ENCODE peak calls at places on chromosomes 16 and 17, in eight cellular contexts. H is fibroblast of mammary gland, T is GM12865, I is progenitor cell of endocrine pancreas, P is lung, R is H9, F is HFFc6, X is HCT116. V is an unnamed sample.

GRCh38 chr17:77593081-77593480 is 365.4 kb upstream of the TNRC6C start:
- DNase-seq in H (no peak), T (no peak), I (no peak), P (no peak), R (no peak), F (no peak), X (no peak), V (no peak)

GRCh38 chr17:61551255-61551742 is 39.7 kb downstream of the NACA2 start:
- DNase-seq in H (peak), T (peak), I (no peak), P (no peak), R (no peak), F (peak), X (peak), V (no peak)

GRCh38 chr17:66369830-66370229 is 67.4 kb downstream of the PRKCA start:
- DNase-seq in H (no peak), T (no peak), I (no peak), P (no peak), R (no peak), F (no peak), X (no peak), V (no peak)

GRCh38 chr16:77748426-77748825 is 26.1 kb downstream of the NUDT7 start:
- DNase-seq in H (no peak), T (no peak), I (no peak), P (no peak), R (no peak), F (no peak), X (no peak), V (no peak)

GRCh38 chr16:86221085-86221484 is 289.2 kb upstream of the FOXF1 start:
- DNase-seq in H (peak), T (no peak), I (no peak), P (no peak), R (no peak), F (no peak), X (no peak), V (no peak)

GRCh38 chr17:68182940-68183551 is 64.8 kb upstream of the AMZ2 start:
- DNase-seq in H (no peak), T (peak), I (no peak), P (no peak), R (peak), F (no peak), X (peak), V (peak)

GRCh38 chr16:66606000-66606751 is 1.7 kb downstream of the CMTM3 start:
- DNase-seq in H (no peak), T (peak), I (no peak), P (no peak), R (no peak), F (no peak), X (no peak), V (peak)

GRCh38 chr17:29032798-29033197 is 10.1 kb upstream of the PIPOX start:
- DNase-seq in H (peak), T (no peak), I (no peak), P (no peak), R (peak), F (no peak), X (no peak), V (no peak)

GRCh38 chr16:85523602-85524364 is 89.3 kb upstream of the GSE1 start:
- DNase-seq in H (peak), T (no peak), I (no peak), P (peak), R (peak), F (no peak), X (no peak), V (no peak)

GRCh38 chr16:54525104-54525503 is 238.5 kb upstream of the IRX3 start:
- DNase-seq in H (no peak), T (no peak), I (no peak), P (no peak), R (no peak), F (no peak), X (no peak), V (no peak)

GRCh38 chr17:382644-383533 is 30.3 kb upstream of the RPH3AL start:
- DNase-seq in H (no peak), T (no peak), I (no peak), P (no peak), R (peak), F (peak), X (no peak), V (no peak)

GRCh38 chr17:51830886-51831285 is 327.6 kb downstream of the CA10 start:
- DNase-seq in H (no peak), T (no peak), I (no peak), P (no peak), R (no peak), F (no peak), X (no peak), V (no peak)

GRCh38 chr17:30208214-30208613 is 27.3 kb downstream of the SLC6A4 start:
- DNase-seq in H (no peak), T (peak), I (no peak), P (no peak), R (no peak), F (no peak), X (no peak), V (no peak)

GRCh38 chr17:21177401-21177800 is 36.6 kb downstream of the TMEM11 start:
- DNase-seq in H (no peak), T (no peak), I (no peak), P (no peak), R (peak), F (no peak), X (no peak), V (no peak)

GRCh38 chr17:73371285-73371684 is 59.5 kb upstream of the CDC42EP4 start:
- DNase-seq in H (peak), T (no peak), I (no peak), P (no peak), R (no peak), F (peak), X (no peak), V (no peak)

GRCh38 chr17:31674305-31674704 is 184.7 kb downstream of the COPRS start:
- DNase-seq in H (peak), T (no peak), I (no peak), P (no peak), R (no peak), F (peak), X (no peak), V (no peak)

DNA sequence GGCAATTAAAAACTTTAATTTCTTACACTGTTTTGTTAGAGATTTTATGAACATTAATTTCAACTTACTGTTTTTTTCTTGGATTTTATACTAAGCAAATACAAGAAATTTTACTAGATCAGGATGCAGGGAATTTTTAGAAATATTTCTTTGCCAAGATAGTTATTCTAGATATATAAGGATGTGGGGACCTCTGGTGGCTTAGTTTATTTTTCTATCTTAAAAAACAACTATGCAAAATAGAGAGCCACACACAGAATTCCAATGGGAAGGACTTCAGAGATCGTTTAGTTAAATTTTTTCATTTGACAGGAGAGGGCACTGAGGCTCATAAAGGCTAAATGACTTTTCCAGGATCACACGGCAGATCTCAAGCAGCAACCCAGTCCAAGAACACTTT is 23.0 kb upstream of the CAPNS2 start:
- DNase-seq in H (peak), T (no peak), I (no peak), P (no peak), R (no peak), F (peak), X (no peak), V (no peak)
- TF ChIP-seq CTCF in H (peak), T (no peak), I (peak), P (no peak), R (peak), F (peak), X (peak), V (no peak)

GRCh38 chr16:30065112-30065942 is at the start of gene ALDOA:
- DNase-seq in H (peak), T (peak), I (peak), P (peak), R (peak), F (peak), X (peak), V (peak)
- TF ChIP-seq CTCF in H (no peak), T (no peak), I (no peak), P (no peak), R (no peak), F (peak), X (no peak), V (no peak)

GRCh38 chr16:2842340-2843000 is 12.4 kb downstream of the ZG16B start:
- DNase-seq in H (peak), T (peak), I (no peak), P (peak), R (peak), F (no peak), X (peak), V (peak)
- TF ChIP-seq CTCF in H (peak), T (peak), I (peak), P (peak), R (peak), F (peak), X (no peak), V (peak)

GRCh38 chr17:38797828-38798227 is 1.5 kb downstream of the PIP4K2B start:
- DNase-seq in H (no peak), T (peak), I (no peak), P (no peak), R (no peak), F (no peak), X (no peak), V (no peak)

GRCh38 chr17:38799501-38800236 is at the start of gene PIP4K2B:
- DNase-seq in H (peak), T (peak), I (peak), P (peak), R (peak), F (peak), X (peak), V (peak)

GRCh38 chr17:38797091-38797490 is 2.3 kb downstream of the PIP4K2B start:
- DNase-seq in H (peak), T (no peak), I (no peak), P (no peak), R (no peak), F (peak), X (no peak), V (no peak)

GRCh38 chr17:38800237-38800760 is 943 bp upstream of the PIP4K2B start:
- DNase-seq in H (peak), T (no peak), I (no peak), P (no peak), R (no peak), F (no peak), X (no peak), V (no peak)

DNA sequence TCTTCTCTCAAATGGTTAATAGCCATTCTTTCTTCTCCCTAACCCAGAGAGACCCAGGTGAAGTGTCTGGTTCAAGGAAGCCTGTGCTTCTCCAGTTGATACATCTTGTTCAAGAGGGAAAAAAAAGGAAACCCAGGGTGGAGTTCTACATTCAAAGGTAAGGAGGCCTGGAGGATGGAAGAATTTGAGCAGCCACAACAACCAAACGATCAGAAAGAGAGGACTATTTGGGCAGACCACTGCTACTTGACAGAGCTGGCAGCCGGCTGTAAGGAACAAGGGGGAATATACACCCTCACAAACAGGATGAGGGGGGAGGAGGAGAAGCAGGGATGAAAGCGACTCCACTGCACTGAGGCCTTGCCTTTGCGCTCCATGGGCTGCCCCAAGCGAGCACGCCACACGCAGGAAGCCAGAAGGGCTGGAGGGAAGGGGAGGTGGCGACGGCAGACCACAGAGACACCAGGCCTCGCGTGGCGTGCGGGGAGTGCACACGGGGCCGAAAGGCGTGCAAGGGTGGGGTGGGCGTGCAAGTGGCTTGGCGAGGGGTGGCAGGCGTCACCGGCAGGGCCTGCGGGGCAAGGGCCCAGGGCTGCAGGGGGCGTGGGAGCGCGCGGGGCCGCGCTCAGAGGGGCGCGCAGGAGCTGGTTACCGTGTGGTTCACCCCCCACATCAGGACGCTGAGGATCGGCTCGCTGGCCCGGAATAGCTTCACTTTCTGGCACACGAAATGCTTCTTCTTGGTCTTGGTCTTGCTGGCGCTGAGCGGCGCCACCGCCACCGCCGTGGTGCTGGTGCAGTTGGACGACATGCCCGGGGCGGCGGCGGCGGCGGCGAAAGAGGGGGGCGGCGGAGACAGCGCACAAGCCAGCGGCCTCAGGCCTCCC is 499 bp downstream of the PIP4K2B start:
- DNase-seq in H (peak), T (peak), I (no peak), P (peak), R (peak), F (peak), X (no peak), V (peak)
- TF ChIP-seq CTCF in H (no peak), T (peak), I (peak), P (no peak), R (no peak), F (peak), X (no peak), V (no peak)

DNA sequence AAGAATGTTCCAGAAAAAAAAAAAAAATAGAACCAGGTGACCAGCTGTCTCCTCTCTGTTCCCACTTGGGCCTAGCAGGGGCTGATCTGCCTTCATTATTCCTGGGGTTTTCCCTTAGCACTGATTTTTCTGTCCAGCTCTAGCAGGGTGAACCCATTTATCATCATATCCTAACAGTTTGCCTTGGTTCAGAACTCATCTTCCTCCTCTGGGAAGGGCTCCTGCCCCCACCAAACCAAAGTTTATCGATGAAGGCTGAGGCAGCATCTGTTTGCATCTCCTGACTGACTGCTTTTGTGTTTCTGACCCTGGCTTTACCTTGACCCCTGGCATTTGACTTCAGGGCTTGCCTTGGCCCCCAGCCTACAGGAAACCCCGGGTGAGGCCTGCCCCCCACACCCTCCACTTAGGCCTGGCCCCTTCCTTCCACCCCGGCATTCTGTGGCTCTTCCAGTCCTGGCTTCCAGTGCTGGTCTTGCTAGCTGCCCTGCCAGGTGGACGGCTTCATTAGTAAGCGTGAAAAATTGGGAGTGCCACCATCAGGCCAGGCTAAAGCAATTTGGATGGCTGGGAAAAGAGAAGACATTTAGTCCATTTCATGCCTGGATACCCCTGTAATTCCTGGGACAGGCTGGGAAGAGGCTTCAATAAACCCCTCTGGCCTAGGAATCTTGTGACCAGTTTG is 164.9 kb downstream of the CCDC182 start:
- DNase-seq in H (no peak), T (no peak), I (no peak), P (no peak), R (no peak), F (no peak), X (no peak), V (no peak)
- TF ChIP-seq CTCF in H (no peak), T (no peak), I (no peak), P (no peak), R (no peak), F (no peak), X (no peak), V (no peak)

GRCh38 chr17:75505640-75506039 is 9.7 kb downstream of the CASKIN2 start:
- DNase-seq in H (no peak), T (no peak), I (no peak), P (no peak), R (no peak), F (no peak), X (no peak), V (no peak)

GRCh38 chr17:75503976-75504346 is 11.4 kb downstream of the CASKIN2 start:
- DNase-seq in H (no peak), T (no peak), I (no peak), P (no peak), R (no peak), F (no peak), X (no peak), V (no peak)

GRCh38 chr17:75503337-75503950 is 11.9 kb downstream of the CASKIN2 start:
- DNase-seq in H (no peak), T (no peak), I (no peak), P (no peak), R (no peak), F (no peak), X (no peak), V (no peak)

GRCh38 chr17:75505152-75505409 is 10.3 kb downstream of the CASKIN2 start:
- DNase-seq in H (no peak), T (no peak), I (no peak), P (no peak), R (no peak), F (no peak), X (no peak), V (no peak)

DNA sequence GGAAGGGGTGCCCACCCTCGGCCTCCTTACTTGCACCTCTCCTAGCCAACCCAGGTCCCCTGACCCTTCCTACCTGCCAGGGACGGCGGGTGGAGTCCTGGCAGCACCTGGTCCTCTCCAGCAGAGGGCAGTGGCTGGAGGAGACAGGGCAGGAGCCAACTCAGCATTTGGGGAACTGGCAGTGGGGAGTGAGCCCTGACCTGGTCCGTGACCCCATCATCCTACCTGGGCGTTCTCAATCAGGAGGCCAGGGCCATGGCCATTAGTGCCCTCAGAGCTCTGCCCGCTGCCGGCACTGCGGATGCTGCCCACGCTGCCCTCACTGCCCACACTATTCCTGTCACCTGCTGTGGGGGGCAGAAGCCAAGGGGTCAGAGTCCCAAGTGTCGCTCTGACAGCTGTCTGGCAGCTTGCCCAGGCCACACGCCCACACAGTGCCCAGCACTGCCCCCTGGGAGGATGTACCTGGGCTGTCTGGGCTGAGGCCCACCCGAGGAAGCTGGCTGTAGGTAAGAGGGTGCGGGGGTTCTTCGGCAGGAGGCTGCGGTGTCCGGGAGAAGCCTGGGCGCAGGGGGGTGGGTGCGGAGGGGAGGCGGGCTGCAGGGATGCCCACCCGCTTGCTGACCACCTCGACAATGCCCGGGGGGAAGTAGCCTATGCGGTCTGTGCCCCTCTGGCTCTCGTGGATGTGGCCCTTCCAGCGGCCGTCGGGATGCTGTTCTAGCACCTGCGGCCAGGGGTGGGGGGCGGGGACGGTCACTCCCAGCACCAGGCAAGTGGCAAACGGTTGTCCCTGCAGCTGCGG is 10.8 kb downstream of the CASKIN2 start:
- DNase-seq in H (no peak), T (peak), I (no peak), P (no peak), R (peak), F (no peak), X (no peak), V (peak)
- TF ChIP-seq CTCF in H (peak), T (peak), I (peak), P (peak), R (peak), F (peak), X (peak), V (peak)

GRCh38 chr16:80924372-80924978 is 82.2 kb downstream of the CMC2 start:
- DNase-seq in H (peak), T (peak), I (peak), P (no peak), R (peak), F (peak), X (peak), V (peak)
- TF ChIP-seq CTCF in H (peak), T (peak), I (peak), P (no peak), R (peak), F (peak), X (peak), V (peak)

GRCh38 chr17:48139948-48140347 is 32.4 kb downstream of the SNX11 start:
- DNase-seq in H (no peak), T (no peak), I (no peak), P (no peak), R (no peak), F (no peak), X (no peak), V (no peak)

GRCh38 chr17:48132375-48132774 is 24.8 kb downstream of the SNX11 start:
- DNase-seq in H (no peak), T (no peak), I (no peak), P (no peak), R (no peak), F (no peak), X (no peak), V (no peak)

GRCh38 chr17:48137658-48138057 is 30.1 kb downstream of the SNX11 start:
- DNase-seq in H (no peak), T (no peak), I (no peak), P (no peak), R (no peak), F (no peak), X (no peak), V (no peak)

GRCh38 chr17:48131216-48131824 is 23.8 kb downstream of the SNX11 start:
- DNase-seq in H (peak), T (peak), I (peak), P (peak), R (peak), F (peak), X (peak), V (peak)

DNA sequence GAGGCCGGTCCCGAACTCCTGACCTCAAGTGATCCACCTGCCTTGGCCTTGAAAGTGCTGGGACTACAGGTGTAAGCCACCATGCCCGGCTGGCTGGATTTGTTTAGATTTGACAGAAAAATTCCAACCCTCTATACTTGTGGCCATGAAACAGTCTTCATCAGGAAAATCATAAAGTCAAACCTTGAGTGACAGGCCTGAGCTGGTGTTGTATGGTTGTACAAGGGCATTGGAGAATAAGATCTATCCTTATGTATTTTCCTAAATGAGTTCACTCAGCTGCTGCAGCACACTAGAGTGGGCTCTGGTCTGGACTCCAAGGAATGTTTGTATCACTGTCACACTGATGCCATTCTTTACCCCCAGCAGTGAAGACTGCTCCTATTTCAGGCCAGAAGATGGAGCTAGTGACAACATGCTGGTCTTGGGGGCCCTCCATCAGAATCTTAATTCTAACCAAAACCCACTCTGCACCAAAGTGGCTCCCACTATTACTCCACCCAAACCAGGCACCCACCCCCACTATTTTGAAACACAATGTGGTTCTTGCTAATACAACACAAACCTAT is 27.4 kb downstream of the SNX11 start:
- DNase-seq in H (no peak), T (no peak), I (no peak), P (no peak), R (peak), F (no peak), X (no peak), V (no peak)
- TF ChIP-seq CTCF in H (peak), T (peak), I (peak), P (no peak), R (peak), F (peak), X (peak), V (no peak)

V was measured in activated CD8-positive, alpha-beta T cell treated with anti-CD3 and anti-CD28 coated beads for 36 hours.